ENCODE peak calls at places on chromosomes 7 and 10, in seven cellular contexts. M is esophagus squamous epithelium, Y is WTC11, O is cardiac muscle cell, Z is GM12865, X is gastrocnemius medialis, U is lung. L is an unnamed sample.

GRCh38 chr10:36017141-36017540 is 375.0 kb upstream of the FZD8 start:
- DNase-seq in Z (no peak), X (no peak), O (no peak), M (no peak), U (no peak), Y (no peak), L (no peak)

GRCh38 chr7:117986645-117987269 is 113.5 kb upstream of the CTTNBP2 start:
- DNase-seq in Z (no peak), Y (no peak), M (no peak), X (peak; percentile 14), O (no peak), U (no peak), L (no peak)

GRCh38 chr7:48180981-48181380 is 9.7 kb downstream of the ABCA13 start:
- DNase-seq in O (no peak), M (no peak), X (no peak), Z (no peak), Y (no peak), U (no peak), L (no peak)

GRCh38 chr7:134662871-134663205 is 16.2 kb downstream of the BPGM start:
- DNase-seq in Z (no peak), M (no peak), Y (no peak), U (no peak), X (no peak), O (no peak), L (no peak)

GRCh38 chr10:24920907-24921881 is 31.2 kb downstream of the PRTFDC1 start:
- DNase-seq in U (peak; percentile 39), M (peak; percentile 1), Y (no peak), O (no peak), Z (peak; percentile 53), X (peak; percentile 32), L (peak; percentile 28)

GRCh38 chr10:84310470-84310869 is 17.9 kb upstream of the CCSER2 start:
- DNase-seq in U (no peak), Y (no peak), X (no peak), O (no peak), Z (no peak), M (no peak), L (no peak)

GRCh38 chr10:107913317-107914294 is 749.1 kb upstream of the SORCS1 start:
- DNase-seq in X (no peak), U (no peak), O (peak; percentile 19), M (no peak), Z (no peak), Y (no peak), L (peak; percentile 17)

GRCh38 chr10:59323036-59323459 is 39.3 kb downstream of the FAM13C start:
- DNase-seq in O (no peak), Z (no peak), U (no peak), X (peak; percentile 92), M (no peak), Y (no peak), L (no peak)

GRCh38 chr10:98489561-98490481 is 43.1 kb upstream of the HPS1 start:
- DNase-seq in O (no peak), U (no peak), X (peak; percentile 28), Z (no peak), M (no peak), Y (no peak), L (no peak)

GRCh38 chr7:2523461-2523905 is 3.9 kb downstream of the LFNG start:
- DNase-seq in Y (peak; percentile 60), U (no peak), O (no peak), Z (no peak), M (no peak), X (no peak), L (no peak)

GRCh38 chr7:1313591-1313990 is 80.9 kb downstream of the UNCX start:
- DNase-seq in Y (no peak), O (no peak), U (no peak), Z (no peak), M (no peak), X (no peak), L (no peak)

GRCh38 chr7:42407311-42407710 is 170.3 kb upstream of the GLI3 start:
- DNase-seq in X (no peak), O (no peak), Z (no peak), M (no peak), Y (no peak), U (no peak), L (no peak)

GRCh38 chr7:116653204-116653603 is 18.8 kb upstream of the MET start:
- DNase-seq in X (no peak), M (no peak), O (no peak), Z (no peak), Y (no peak), U (no peak), L (no peak)

GRCh38 chr7:47351233-47352154 is 230.4 kb downstream of the TNS3 start:
- DNase-seq in O (no peak), Y (peak; percentile 11), U (no peak), M (no peak), X (no peak), Z (no peak), L (no peak)

GRCh38 chr10:112985701-112986510 is 35.9 kb downstream of the TCF7L2 start:
- DNase-seq in Z (peak; percentile 27), M (no peak), O (no peak), Y (no peak), U (no peak), X (no peak), L (no peak)

GRCh38 chr10:35464805-35465456 is 128.6 kb downstream of the CCNY start:
- DNase-seq in Y (no peak), U (no peak), O (no peak), X (no peak), M (no peak), Z (no peak), L (no peak)

GRCh38 chr10:68154211-68154497 is 44.9 kb downstream of the MYPN start:
- DNase-seq in Z (no peak), O (peak; percentile 31), X (peak; percentile 58), Y (no peak), M (no peak), U (no peak), L (no peak)

GRCh38 chr7:13603661-13604060 is 385.8 kb downstream of the ETV1 start:
- DNase-seq in Z (no peak), M (no peak), Y (no peak), X (no peak), O (no peak), U (no peak), L (no peak)

GRCh38 chr10:74760042-74760979 is 66.1 kb upstream of the KAT6B start:
- DNase-seq in O (no peak), M (no peak), U (no peak), X (no peak), Y (no peak), Z (no peak), L (no peak)

DNA sequence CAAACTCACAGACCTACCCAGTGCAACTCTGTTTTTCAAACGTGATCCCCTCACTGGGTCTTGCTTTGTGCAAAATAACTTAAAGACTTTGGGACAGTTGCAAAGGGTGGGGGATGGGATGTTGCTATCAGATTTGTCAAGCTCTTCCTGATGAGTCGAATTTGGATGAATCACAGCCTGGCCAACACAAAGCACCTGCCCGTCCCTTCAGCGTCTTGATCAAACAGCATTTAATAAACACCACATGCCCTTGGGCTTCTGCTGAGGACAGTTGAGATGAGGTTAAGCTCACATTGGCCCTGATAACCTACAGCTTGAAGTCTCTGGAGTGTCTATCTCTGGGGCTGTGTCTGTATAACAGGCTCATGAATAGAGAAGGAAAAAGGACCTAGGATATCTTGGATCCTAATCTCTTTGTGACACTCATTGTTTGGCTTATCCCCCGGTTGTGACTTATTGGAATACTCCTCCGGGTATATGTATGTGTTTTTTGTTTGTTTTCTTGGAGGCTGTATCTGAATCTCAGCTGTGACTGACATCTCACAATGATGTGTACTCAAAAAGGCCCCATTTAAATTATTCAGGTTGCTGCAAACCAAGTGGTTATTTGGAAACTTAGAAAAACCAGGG is 132.6 kb upstream of the NAMPT start:
- DNase-seq in U (no peak), Y (no peak), M (no peak), O (no peak), Z (no peak), X (no peak), L (no peak)
- TF ChIP-seq CTCF in U (no peak), Y (no peak), M (no peak), O (no peak), Z (no peak), X (no peak), L (no peak)

GRCh38 chr7:22402250-22402649 is 45.3 kb upstream of the RAPGEF5 start:
- DNase-seq in Y (no peak), X (no peak), M (no peak), O (no peak), Z (peak; percentile 59), U (no peak), L (no peak)
- TF ChIP-seq CTCF in Y (no peak), X (no peak), M (no peak), O (no peak), Z (no peak), U (no peak), L (no peak)

DNA sequence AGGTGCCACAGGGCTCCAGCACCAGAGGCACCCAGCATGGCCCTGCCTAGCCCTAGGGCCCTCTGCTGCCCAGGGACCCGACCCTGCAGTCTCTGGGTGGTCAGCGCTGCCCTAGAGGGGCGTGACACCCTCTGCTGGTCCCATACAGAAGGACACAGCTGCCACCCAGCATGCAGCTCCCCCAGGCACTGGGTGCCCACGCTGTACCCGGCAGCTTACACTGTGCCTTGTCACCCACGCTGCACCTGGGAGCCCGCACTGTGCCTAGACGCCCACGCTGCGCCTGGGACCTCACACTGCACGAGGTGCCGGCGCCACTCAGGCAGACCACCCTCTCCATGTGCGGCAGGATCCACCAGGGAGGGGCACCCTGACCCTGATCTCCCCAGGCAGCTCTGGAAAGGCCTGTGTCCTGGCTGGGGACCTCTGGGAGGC is 55.2 kb downstream of the PWWP2B start:
- DNase-seq in O (no peak), Y (no peak), U (no peak), Z (no peak), M (no peak), X (no peak), L (peak; percentile 38)
- TF ChIP-seq CTCF in O (no peak), Y (no peak), U (no peak), Z (no peak), M (no peak), X (no peak), L (no peak)

GRCh38 chr7:54678763-54679396 is 80.1 kb downstream of the SEC61G start:
- DNase-seq in Z (no peak), M (no peak), X (no peak), Y (no peak), U (no peak), O (no peak), L (no peak)
- TF ChIP-seq CTCF in Z (no peak), M (no peak), X (no peak), Y (no peak), U (no peak), O (no peak), L (no peak)

GRCh38 chr10:49162063-49162462 is 26.1 kb downstream of the TMEM273 start:
- DNase-seq in M (no peak), X (no peak), O (no peak), Y (no peak), Z (no peak), U (no peak), L (no peak)

GRCh38 chr10:49165259-49165658 is 22.9 kb downstream of the TMEM273 start:
- DNase-seq in O (no peak), Z (no peak), X (no peak), U (no peak), Y (no peak), M (no peak), L (no peak)

GRCh38 chr10:49162761-49163160 is 25.4 kb downstream of the TMEM273 start:
- DNase-seq in X (no peak), Y (no peak), Z (no peak), O (no peak), U (no peak), M (no peak), L (no peak)

GRCh38 chr10:49164587-49165188 is 23.5 kb downstream of the TMEM273 start:
- DNase-seq in M (no peak), O (peak; percentile 75), Y (peak; percentile 77), X (no peak), Z (peak; percentile 76), U (no peak), L (peak; percentile 45)

GRCh38 chr10:49163741-49164140 is 24.4 kb downstream of the TMEM273 start:
- DNase-seq in Y (no peak), U (no peak), O (no peak), X (no peak), M (no peak), Z (no peak), L (no peak)
- TF ChIP-seq CTCF in Y (no peak), U (no peak), O (no peak), X (no peak), M (no peak), Z (no peak), L (no peak)